ENCODE peak calls at places on chromosome 6, in seven cellular contexts. S is breast epithelium, N is keratinocyte, Q is upper lobe of right lung, V is right lobe of liver, L is fibroblast of lung, A is uterus. E is an unnamed sample.

GRCh38 chr6:165308926-165309731 is at the start of gene C6orf118:
- DNase-seq in S (no peak), N (no peak), Q (no peak), V (no peak), L (peak), A (peak), E (peak)

GRCh38 chr6:136103763-136104311 is 146.3 kb downstream of the MTFR2 start:
- DNase-seq in S (no peak), N (no peak), Q (no peak), V (peak), L (peak), A (peak), E (peak)

GRCh38 chr6:107460074-107460631 is 789 bp upstream of the PDSS2 start:
- DNase-seq in S (no peak), N (no peak), Q (no peak), V (no peak), L (no peak), A (no peak), E (peak)

GRCh38 chr6:16450285-16450684 is 211.9 kb downstream of the GMPR start:
- DNase-seq in S (no peak), N (no peak), Q (no peak), V (no peak), L (peak), A (no peak), E (peak)

GRCh38 chr6:38688579-38689087 is 14.3 kb downstream of the GLO1 start:
- DNase-seq in S (no peak), N (no peak), Q (no peak), V (peak), L (no peak), A (no peak), E (no peak)

GRCh38 chr6:105428342-105428957 is 25.6 kb upstream of the PREP start:
- DNase-seq in S (peak), N (no peak), Q (no peak), V (no peak), L (peak), A (no peak), E (peak)

GRCh38 chr6:48962041-48962440 is 501.0 kb downstream of the MMUT start:
- DNase-seq in S (no peak), N (no peak), Q (no peak), V (no peak), L (no peak), A (no peak), E (no peak)

GRCh38 chr6:116876635-116877611 is at the start of gene RFX6:
- DNase-seq in S (no peak), N (no peak), Q (peak), V (no peak), L (no peak), A (no peak), E (no peak)

GRCh38 chr6:162493917-162494316 is 233.6 kb downstream of the PRKN start:
- DNase-seq in S (no peak), N (no peak), Q (no peak), V (no peak), L (no peak), A (no peak), E (no peak)

GRCh38 chr6:26045046-26045938 is 41.9 kb upstream of the HFE start:
- DNase-seq in S (peak), N (no peak), Q (peak), V (peak), L (peak), A (peak), E (peak)

GRCh38 chr6:159754959-159755914 is 6.6 kb upstream of the ACAT2 start:
- DNase-seq in S (no peak), N (no peak), Q (no peak), V (no peak), L (peak), A (no peak), E (no peak)

GRCh38 chr6:99814230-99814928 is 179.6 kb downstream of the MCHR2 start:
- DNase-seq in S (no peak), N (no peak), Q (no peak), V (no peak), L (no peak), A (no peak), E (no peak)

GRCh38 chr6:75077694-75078093 is 128.2 kb downstream of the COL12A1 start:
- DNase-seq in S (no peak), N (no peak), Q (no peak), V (no peak), L (no peak), A (no peak), E (no peak)

GRCh38 chr6:81909981-81910910 is 157.8 kb upstream of the TENT5A start:
- DNase-seq in S (no peak), N (no peak), Q (no peak), V (no peak), L (peak), A (no peak), E (peak)

GRCh38 chr6:44176935-44177509 is 18.4 kb downstream of the CAPN11 start:
- DNase-seq in S (no peak), N (no peak), Q (no peak), V (no peak), L (no peak), A (no peak), E (peak)

GRCh38 chr6:63926258-63926657 is 290.7 kb downstream of the PHF3 start:
- DNase-seq in S (no peak), N (no peak), Q (no peak), V (no peak), L (no peak), A (no peak), E (no peak)

GRCh38 chr6:117829594-117830319 is 77.3 kb upstream of the SLC35F1 start:
- DNase-seq in S (no peak), N (no peak), Q (no peak), V (no peak), L (peak), A (no peak), E (peak)

GRCh38 chr6:94377835-94378234 is 958.5 kb upstream of the EPHA7 start:
- DNase-seq in S (no peak), N (no peak), Q (no peak), V (no peak), L (no peak), A (no peak), E (no peak)

GRCh38 chr6:158847012-158847529 is 27.9 kb upstream of the EZR start:
- DNase-seq in S (no peak), N (no peak), Q (no peak), V (peak), L (peak), A (no peak), E (peak)

GRCh38 chr6:131782764-131783163 is 25.1 kb upstream of the ENPP1 start:
- DNase-seq in S (no peak), N (no peak), Q (no peak), V (no peak), L (no peak), A (no peak), E (no peak)
- TF ChIP-seq CTCF in S (no peak), N (peak), Q (no peak), V (peak), L (no peak), A (no peak), E (peak)

DNA sequence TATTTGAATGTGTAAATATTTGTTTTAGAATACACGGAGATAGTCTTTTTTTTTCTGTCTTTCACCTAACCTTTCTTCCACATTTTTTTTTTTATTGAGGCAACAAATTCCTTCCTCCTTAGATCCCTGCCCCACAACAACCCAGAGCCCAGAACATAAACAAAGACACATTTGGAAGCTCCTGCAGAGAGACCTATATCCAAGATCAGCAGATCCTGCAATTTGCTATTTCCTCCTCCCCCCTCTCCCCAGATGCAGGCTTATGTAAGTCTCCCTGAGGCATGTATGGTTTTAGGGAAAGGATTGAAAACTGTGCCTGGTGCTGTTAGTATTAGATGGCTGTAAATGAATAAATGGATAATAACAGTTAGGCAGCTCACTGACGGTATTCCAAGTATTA is 608.2 kb upstream of the CITED2 start:
- DNase-seq in S (no peak), N (no peak), Q (no peak), V (no peak), L (peak), A (no peak), E (peak)
- H3K4me3 ChIP-seq in S (no peak), N (no peak), Q (no peak), V (no peak), L (no peak), A (no peak), E (no peak)

GRCh38 chr6:34526241-34526972 is 29.7 kb downstream of the SPDEF start:
- DNase-seq in S (no peak), N (no peak), Q (no peak), V (no peak), L (no peak), A (peak), E (no peak)

GRCh38 chr6:34525431-34526175 is 30.5 kb downstream of the SPDEF start:
- DNase-seq in S (no peak), N (no peak), Q (peak), V (no peak), L (no peak), A (no peak), E (no peak)

GRCh38 chr6:34527751-34528670 is 28.1 kb downstream of the SPDEF start:
- DNase-seq in S (no peak), N (no peak), Q (no peak), V (no peak), L (no peak), A (no peak), E (no peak)

GRCh38 chr6:34528996-34529664 is 27.0 kb downstream of the SPDEF start:
- DNase-seq in S (no peak), N (no peak), Q (no peak), V (no peak), L (no peak), A (no peak), E (no peak)

GRCh38 chr6:34526992-34527728 is 29.0 kb downstream of the SPDEF start:
- DNase-seq in S (peak), N (peak), Q (peak), V (peak), L (peak), A (peak), E (peak)
- TF ChIP-seq CTCF in S (peak), N (peak), Q (peak), V (peak), L (peak), A (peak), E (peak)

GRCh38 chr6:134195985-134196384 is 121.9 kb downstream of the SGK1 start:
- DNase-seq in S (no peak), N (no peak), Q (no peak), V (no peak), L (no peak), A (no peak), E (no peak)
- H3K4me3 ChIP-seq in S (no peak), N (no peak), Q (no peak), V (no peak), L (no peak), A (no peak), E (no peak)

GRCh38 chr6:14974372-14974771 is 271.5 kb upstream of the JARID2 start:
- DNase-seq in S (no peak), N (no peak), Q (no peak), V (no peak), L (no peak), A (no peak), E (no peak)

GRCh38 chr6:14972379-14973067 is 273.3 kb upstream of the JARID2 start:
- DNase-seq in S (no peak), N (no peak), Q (no peak), V (no peak), L (no peak), A (no peak), E (no peak)

GRCh38 chr6:14981960-14982359 is 263.9 kb upstream of the JARID2 start:
- DNase-seq in S (no peak), N (no peak), Q (no peak), V (no peak), L (no peak), A (no peak), E (no peak)

GRCh38 chr6:14975124-14975815 is 270.6 kb upstream of the JARID2 start:
- DNase-seq in S (no peak), N (no peak), Q (no peak), V (no peak), L (peak), A (no peak), E (peak)

DNA sequence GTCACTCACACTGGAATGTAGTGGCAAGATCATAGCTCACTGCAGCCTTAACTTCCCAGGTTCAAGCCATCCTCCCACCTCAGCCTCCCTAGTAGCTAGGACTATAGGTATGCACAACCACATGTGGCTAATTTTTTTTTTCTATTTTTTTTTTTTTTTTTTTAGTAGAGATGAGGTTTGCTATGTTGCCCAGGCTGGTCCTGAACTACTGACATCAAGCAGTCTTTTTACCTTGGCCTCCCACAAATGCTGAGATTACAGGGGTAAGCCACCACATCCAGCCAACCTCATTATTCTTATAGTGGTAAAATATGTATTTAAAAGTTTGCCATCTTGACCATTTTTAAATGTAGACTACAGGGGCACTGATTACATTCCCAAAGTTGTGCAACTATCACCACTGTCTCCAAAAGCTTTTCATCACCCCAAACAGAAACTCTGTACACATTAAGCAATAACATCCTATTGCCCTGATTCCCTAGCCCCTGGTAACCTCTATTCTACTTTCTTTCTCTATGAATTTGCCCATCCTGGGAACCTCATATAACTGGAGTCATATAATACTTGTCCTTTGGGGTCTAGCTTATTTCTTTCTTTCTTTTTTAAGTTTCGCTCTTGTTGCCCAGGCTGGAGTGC is 268.0 kb upstream of the JARID2 start:
- DNase-seq in S (no peak), N (no peak), Q (no peak), V (no peak), L (peak), A (no peak), E (peak)
- TF ChIP-seq CTCF in S (no peak), N (no peak), Q (no peak), V (no peak), L (no peak), A (no peak), E (no peak)

DNA sequence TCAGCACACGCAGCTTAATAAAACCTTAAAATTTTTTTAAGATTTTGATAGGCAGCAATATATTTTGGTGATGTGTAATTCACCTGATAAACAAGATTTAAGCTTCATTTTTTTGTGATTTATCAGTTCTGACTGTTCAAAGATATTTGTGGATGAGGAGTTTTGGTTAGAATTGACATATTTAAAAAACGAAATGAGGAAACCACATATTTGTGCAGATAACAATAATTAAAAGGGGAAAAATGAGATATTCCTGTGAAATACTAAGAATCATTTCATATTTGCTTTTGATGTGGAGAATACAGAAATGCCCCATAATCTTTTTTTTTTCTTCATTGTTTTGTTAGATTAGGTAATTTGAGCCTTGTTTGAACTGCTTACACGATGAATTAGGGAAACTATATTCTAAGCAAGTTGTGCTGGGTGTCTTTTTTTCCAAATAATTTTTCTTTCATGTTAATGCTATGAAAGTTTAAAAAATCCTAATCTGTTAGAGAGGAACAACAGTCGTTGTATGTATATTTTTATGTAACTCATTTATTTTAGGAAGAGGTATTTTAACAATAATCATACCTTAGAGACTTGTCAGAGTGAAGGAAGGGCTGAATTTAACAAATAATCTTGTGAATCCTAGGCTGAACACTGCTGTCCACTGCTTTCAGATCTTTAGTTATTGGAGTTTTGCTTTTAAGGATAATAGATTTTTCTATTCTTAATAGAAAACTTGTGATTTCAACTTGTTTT is 4.0 kb downstream of the ARID1B start:
- DNase-seq in S (no peak), N (no peak), Q (no peak), V (no peak), L (no peak), A (no peak), E (no peak)
- H3K4me3 ChIP-seq in S (peak), N (peak), Q (peak), V (peak), L (peak), A (peak), E (peak)

GRCh38 chr6:152716322-152716721 is 18.6 kb downstream of the MYCT1 start:
- DNase-seq in S (no peak), N (no peak), Q (no peak), V (no peak), L (no peak), A (no peak), E (no peak)
- TF ChIP-seq CTCF in S (no peak), N (no peak), Q (no peak), V (peak), L (no peak), A (no peak), E (no peak)

DNA sequence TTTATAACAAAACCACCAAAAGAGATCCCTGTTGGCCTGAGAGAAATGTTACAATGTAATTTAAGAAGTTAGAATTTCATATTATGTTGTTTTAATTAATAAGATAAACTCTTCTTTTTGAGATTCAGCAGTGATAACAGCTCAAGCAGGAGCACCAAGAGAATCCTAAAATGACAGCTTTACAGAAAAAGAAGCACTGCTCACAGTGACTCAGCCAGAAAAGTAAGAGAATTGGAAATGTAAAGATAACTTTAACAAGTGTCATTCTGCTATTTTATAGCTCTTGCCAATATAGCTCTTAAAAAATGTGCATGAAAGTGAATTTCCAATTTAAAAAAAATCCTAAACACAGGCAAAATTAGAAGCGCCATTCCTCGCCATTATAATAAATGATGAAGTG is 111.3 kb downstream of the UBE3D start:
- DNase-seq in S (no peak), N (no peak), Q (no peak), V (no peak), L (no peak), A (no peak), E (no peak)
- H3K4me3 ChIP-seq in S (no peak), N (no peak), Q (no peak), V (no peak), L (no peak), A (no peak), E (no peak)

E was measured in fibroblast of villous mesenchyme.